ENCODE peak calls at places on chromosomes 11 and 22, in nine cellular contexts. I is prostate gland, O is HCT116, X is GM12891, M is stomach, Q is upper lobe of left lung, E is sigmoid colon, D is transverse colon, S is Panc1. W is an unnamed sample.

GRCh38 chr11:45659031-45659817 is 6.2 kb downstream of the CHST1 start:
- DNase-seq in I (no peak), O (no peak), X (no peak), M (no peak), Q (no peak), E (peak), D (no peak), S (no peak), W (no peak)

GRCh38 chr11:125433454-125434121 is 62.5 kb downstream of the FEZ1 start:
- DNase-seq in I (no peak), O (peak), X (peak), M (peak), Q (no peak), E (no peak), D (peak), S (no peak), W (peak)

GRCh38 chr11:86335131-86335768 is 33.2 kb downstream of the HIKESHI start:
- DNase-seq in I (no peak), O (no peak), X (no peak), M (no peak), Q (no peak), E (no peak), D (no peak), S (no peak), W (no peak)

GRCh38 chr11:486189-486588 is 20.9 kb downstream of the RNH1 start:
- DNase-seq in I (no peak), O (no peak), X (no peak), M (no peak), Q (no peak), E (no peak), D (no peak), S (no peak), W (no peak)

GRCh38 chr11:107858217-107859070 is at the start of gene SLC35F2:
- DNase-seq in I (peak), O (peak), X (peak), M (peak), Q (peak), E (peak), D (peak), S (peak), W (no peak)

GRCh38 chr22:50014053-50014501 is 1.5 kb upstream of the IL17REL start:
- DNase-seq in I (no peak), O (no peak), X (peak), M (no peak), Q (no peak), E (peak), D (peak), S (no peak), W (no peak)

GRCh38 chr11:76149713-76150112 is 56.6 kb downstream of the WNT11 start:
- DNase-seq in I (no peak), O (no peak), X (no peak), M (no peak), Q (no peak), E (no peak), D (no peak), S (no peak), W (no peak)

GRCh38 chr11:6111635-6112034 is 4.2 kb downstream of the OR56B4 start:
- DNase-seq in I (no peak), O (no peak), X (no peak), M (no peak), Q (no peak), E (no peak), D (no peak), S (no peak), W (no peak)

GRCh38 chr11:2778630-2779498 is 79.1 kb upstream of the KCNQ1OT1 start:
- DNase-seq in I (peak), O (no peak), X (peak), M (peak), Q (peak), E (peak), D (peak), S (no peak), W (no peak)

GRCh38 chr11:83241291-83241946 is 44.7 kb downstream of the CCDC90B start:
- DNase-seq in I (peak), O (peak), X (no peak), M (peak), Q (peak), E (no peak), D (peak), S (peak), W (peak)

GRCh38 chr11:43012606-43013005 is 299.2 kb upstream of the API5 start:
- DNase-seq in I (no peak), O (no peak), X (no peak), M (no peak), Q (no peak), E (no peak), D (no peak), S (no peak), W (no peak)

GRCh38 chr11:62443390-62444201 is 24.8 kb downstream of the SCGB1A1 start:
- DNase-seq in I (no peak), O (no peak), X (no peak), M (no peak), Q (peak), E (peak), D (no peak), S (no peak), W (no peak)

GRCh38 chr11:19934828-19935259 is 222.2 kb downstream of the NAV2 start:
- DNase-seq in I (no peak), O (no peak), X (no peak), M (no peak), Q (no peak), E (no peak), D (no peak), S (no peak), W (no peak)

GRCh38 chr11:94623120-94623735 is 56.1 kb downstream of the PIWIL4 start:
- DNase-seq in I (peak), O (peak), X (no peak), M (peak), Q (peak), E (no peak), D (peak), S (peak), W (peak)

GRCh38 chr22:34986461-34986977 is 79.4 kb upstream of the ISX start:
- DNase-seq in I (no peak), O (no peak), X (no peak), M (no peak), Q (no peak), E (no peak), D (no peak), S (no peak), W (no peak)

GRCh38 chr22:41770715-41771452 is 29.6 kb upstream of the CCDC134 start:
- DNase-seq in I (no peak), O (no peak), X (no peak), M (no peak), Q (no peak), E (no peak), D (no peak), S (no peak), W (no peak)

GRCh38 chr11:123924027-123924426 is 15.4 kb upstream of the OR4D5 start:
- DNase-seq in I (no peak), O (no peak), X (no peak), M (no peak), Q (no peak), E (no peak), D (no peak), S (no peak), W (no peak)

GRCh38 chr22:17926516-17926915 is 97.8 kb downstream of the MICAL3 start:
- DNase-seq in I (no peak), O (no peak), X (no peak), M (peak), Q (no peak), E (no peak), D (no peak), S (no peak), W (no peak)

GRCh38 chr11:133530501-133530835 is 1.8 kb downstream of the OPCML start:
- DNase-seq in I (no peak), O (no peak), X (no peak), M (no peak), Q (no peak), E (no peak), D (no peak), S (no peak), W (no peak)

DNA sequence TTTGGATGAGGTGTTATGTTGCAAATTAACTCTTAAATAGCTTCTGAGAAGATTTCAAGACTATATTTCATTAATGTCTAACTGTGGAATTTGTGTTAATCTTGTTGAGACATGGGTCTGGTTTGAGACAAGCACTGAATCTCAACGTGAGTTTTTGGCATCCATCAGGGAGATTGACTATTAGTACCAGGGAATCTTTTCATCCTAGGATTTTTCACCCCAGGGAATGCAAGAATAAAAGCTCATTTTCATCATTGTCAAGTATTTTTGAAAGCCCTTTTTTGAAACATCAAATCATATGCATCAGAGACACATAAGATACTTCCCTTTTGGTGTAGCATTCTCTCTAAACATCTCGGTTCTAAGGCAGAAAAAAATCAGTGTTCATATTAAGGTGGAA is 19.5 kb downstream of the OR5T2 start:
- DNase-seq in I (no peak), O (no peak), X (no peak), M (no peak), Q (no peak), E (no peak), D (no peak), S (no peak), W (no peak)
- TF ChIP-seq POLR2AphosphoS5 in I (no peak), O (no peak), X (no peak), M (no peak), Q (no peak), E (no peak), D (no peak), S (no peak), W (no peak)

DNA sequence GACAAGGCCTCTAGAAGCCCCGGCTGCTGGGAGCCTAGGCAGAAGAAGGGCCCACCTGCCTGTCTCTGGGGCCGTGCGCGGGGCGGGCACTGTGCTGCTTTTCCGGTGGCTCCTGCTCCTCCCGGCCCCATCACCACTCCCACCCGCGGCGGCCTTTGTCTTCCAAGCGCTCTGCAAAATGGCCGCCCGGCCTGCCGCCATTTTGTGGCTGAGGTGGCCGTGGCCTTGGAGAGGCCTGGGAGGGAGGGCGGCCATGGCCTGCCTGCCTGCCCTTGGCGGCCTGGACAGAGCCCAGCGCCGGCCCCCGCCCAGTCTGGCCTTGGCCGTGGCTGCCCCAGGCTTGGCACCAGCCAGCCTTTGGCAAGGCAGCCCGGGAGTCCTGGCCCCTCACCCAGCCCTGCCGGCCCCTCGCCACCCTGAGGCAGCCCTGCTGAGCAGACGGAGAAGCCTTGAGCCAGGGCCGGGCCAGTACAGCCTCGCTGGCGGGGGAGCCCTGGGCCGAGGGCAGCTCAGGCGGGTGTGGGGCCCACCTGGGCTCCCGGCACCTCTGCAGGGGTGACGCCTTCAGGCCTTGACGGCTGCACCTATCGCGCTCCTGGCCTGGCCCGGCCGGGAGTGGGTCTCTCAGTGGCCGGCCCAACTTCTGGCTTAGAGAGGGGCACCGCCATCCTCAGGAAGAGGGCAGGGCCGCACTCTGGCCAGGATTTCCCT is 46.0 kb upstream of the PPARA start:
- DNase-seq in I (no peak), O (no peak), X (no peak), M (peak), Q (no peak), E (no peak), D (no peak), S (no peak), W (no peak)
- TF ChIP-seq POLR2AphosphoS5 in I (peak), O (no peak), X (no peak), M (no peak), Q (no peak), E (no peak), D (no peak), S (peak), W (no peak)

GRCh38 chr11:115202900-115203552 is 301.2 kb downstream of the CADM1 start:
- DNase-seq in I (no peak), O (no peak), X (no peak), M (no peak), Q (no peak), E (no peak), D (no peak), S (no peak), W (no peak)

GRCh38 chr11:115199501-115199900 is 304.7 kb downstream of the CADM1 start:
- DNase-seq in I (no peak), O (no peak), X (no peak), M (no peak), Q (no peak), E (no peak), D (no peak), S (no peak), W (no peak)

GRCh38 chr11:115202061-115202460 is 302.2 kb downstream of the CADM1 start:
- DNase-seq in I (no peak), O (no peak), X (no peak), M (no peak), Q (no peak), E (no peak), D (no peak), S (no peak), W (no peak)

GRCh38 chr11:115198301-115198700 is 305.9 kb downstream of the CADM1 start:
- DNase-seq in I (peak), O (no peak), X (no peak), M (no peak), Q (no peak), E (no peak), D (no peak), S (no peak), W (no peak)

DNA sequence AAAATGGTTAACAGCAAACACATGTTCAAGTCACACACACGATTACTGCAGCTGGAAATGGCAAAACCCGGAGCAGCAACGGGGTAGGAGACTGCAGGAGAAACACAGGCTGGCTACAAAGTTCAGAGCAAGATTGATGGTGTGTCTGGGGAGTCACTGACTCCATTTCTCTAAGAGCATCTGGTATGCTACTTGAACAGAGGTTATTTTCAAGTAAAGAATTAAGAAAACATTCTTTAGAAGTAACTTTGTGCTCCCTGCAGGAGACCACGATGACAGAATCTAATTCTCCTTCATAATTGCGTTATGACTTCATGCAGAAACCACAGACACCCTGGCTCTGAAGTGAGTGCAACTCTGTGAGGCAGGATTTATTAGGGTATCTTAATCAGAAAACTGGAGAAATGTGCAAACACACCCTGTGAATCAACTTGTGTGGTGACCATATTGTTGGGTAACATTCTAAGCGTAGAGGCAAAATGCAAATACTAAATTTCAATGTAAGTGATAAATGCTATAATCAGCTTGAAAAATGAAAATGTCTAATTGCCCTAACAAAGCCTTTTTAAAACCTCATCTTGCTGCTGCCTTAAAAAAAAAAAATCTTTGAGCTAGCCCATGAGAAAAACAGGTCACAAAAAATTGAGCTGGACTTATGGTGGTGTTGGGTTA is 303.0 kb downstream of the CADM1 start:
- DNase-seq in I (no peak), O (no peak), X (no peak), M (no peak), Q (no peak), E (no peak), D (no peak), S (no peak), W (no peak)
- TF ChIP-seq POLR2AphosphoS5 in I (no peak), O (no peak), X (no peak), M (no peak), Q (no peak), E (no peak), D (no peak), S (no peak), W (no peak)

GRCh38 chr11:36109499-36109849 is 165.6 kb downstream of the LDLRAD3 start:
- DNase-seq in I (no peak), O (no peak), X (no peak), M (no peak), Q (no peak), E (no peak), D (no peak), S (no peak), W (no peak)
- TF ChIP-seq POLR2AphosphoS5 in I (no peak), O (no peak), X (no peak), M (no peak), Q (no peak), E (no peak), D (no peak), S (no peak), W (no peak)

GRCh38 chr11:9565822-9566560 is 7.5 kb upstream of the WEE1 start:
- DNase-seq in I (peak), O (peak), X (peak), M (peak), Q (peak), E (peak), D (peak), S (peak), W (peak)
- TF ChIP-seq POLR2AphosphoS5 in I (peak), O (peak), X (no peak), M (peak), Q (peak), E (peak), D (peak), S (peak), W (no peak)

DNA sequence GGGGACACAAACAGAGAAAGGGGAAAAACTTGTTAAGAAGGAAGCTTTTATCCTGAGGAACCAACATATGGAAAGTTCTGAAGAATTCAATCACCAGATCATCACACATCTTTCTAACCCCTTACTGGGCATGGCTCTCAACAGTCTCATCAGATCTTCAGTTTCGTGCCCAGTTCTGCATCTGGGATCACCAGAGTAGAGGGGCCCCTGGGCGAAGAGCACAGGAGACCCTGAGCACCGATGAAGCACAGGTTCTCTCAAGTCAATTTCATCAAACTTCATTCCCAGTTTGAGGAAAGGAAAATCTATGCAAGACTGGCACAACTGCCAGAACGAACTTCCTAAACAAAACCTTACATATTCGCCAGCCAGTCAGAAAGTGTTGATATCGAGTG is 8.5 kb upstream of the PYGM start:
- DNase-seq in I (no peak), O (no peak), X (no peak), M (no peak), Q (no peak), E (no peak), D (no peak), S (no peak), W (no peak)
- TF ChIP-seq POLR2AphosphoS5 in I (no peak), O (no peak), X (no peak), M (no peak), Q (no peak), E (no peak), D (peak), S (no peak), W (no peak)

DNA sequence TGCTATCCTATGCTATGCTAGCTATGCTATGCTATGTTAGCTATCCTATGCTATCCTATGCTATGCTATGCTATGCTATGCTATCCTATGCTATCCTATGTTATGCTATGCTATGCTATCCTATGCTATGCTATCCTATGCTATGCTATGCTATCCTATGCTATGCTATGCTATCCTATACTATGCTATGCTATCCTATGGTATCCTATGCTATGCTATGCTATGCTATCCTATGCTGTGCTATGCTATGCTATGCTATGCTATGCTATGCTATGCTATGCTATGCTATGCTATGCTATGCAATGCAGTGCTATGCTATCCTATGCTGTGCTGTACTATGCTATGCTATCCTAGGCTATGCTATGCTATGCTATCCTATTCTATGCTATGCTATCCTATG is 8.6 kb upstream of the MS4A1 start:
- DNase-seq in I (no peak), O (no peak), X (no peak), M (no peak), Q (no peak), E (no peak), D (no peak), S (no peak), W (no peak)
- TF ChIP-seq POLR2AphosphoS5 in I (no peak), O (no peak), X (no peak), M (no peak), Q (no peak), E (no peak), D (no peak), S (no peak), W (no peak)

DNA sequence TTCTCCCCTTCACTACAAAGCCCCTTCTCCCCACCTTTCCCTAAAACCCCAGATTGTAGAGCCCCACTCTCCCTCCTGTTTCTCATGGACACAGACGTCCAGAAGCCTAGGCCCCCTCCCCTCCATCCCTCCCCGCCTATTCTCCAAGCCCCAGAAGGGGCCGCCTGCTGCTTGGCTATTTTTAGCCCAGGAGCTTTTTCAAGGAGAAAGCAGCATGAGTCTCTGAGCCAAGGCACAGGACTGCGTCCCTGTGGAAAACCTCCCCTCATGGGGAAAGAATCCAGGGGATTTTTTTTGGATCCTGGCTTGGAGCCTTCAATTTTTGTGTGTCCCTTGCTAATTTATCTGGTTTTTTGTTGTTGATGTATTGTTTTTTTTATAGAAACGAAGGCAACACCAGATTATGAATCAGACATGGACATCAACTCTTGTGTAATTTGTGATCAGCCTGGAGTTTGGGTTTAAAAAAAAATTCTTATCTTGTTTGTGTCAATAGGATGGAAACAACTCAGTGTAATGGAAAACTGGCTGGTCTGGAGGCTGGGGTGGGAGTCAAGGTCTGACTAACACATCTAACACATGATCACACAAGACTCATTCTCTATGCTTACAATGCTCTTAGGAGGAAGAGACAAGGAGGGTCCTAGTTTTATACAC is 17.4 kb upstream of the ACCSL start:
- DNase-seq in I (no peak), O (no peak), X (no peak), M (no peak), Q (no peak), E (peak), D (no peak), S (no peak), W (no peak)
- TF ChIP-seq POLR2AphosphoS5 in I (no peak), O (no peak), X (no peak), M (no peak), Q (no peak), E (peak), D (no peak), S (no peak), W (no peak)

W was measured in HL-60.